ENCODE peak calls at places on chromosomes 12 and 14, in eight cellular contexts. One of them, this sample, is unnamed.

GRCh38 chr12:62575036-62575435 is 108.4 kb downstream of the MON2 start:
- DNase-seq in effector memory CD8-positive, alpha-beta T cell: no peak
- DNase-seq in mucosa of gallbladder: no peak
- DNase-seq in GM10248: peak; percentile 9
- DNase-seq in nephron progenitor cell: no peak
- DNase-seq in breast epithelium: no peak
- DNase-seq in adrenal gland: no peak
- DNase-seq in HEK293T: no peak
- DNase-seq in this sample: no peak

GRCh38 chr14:51917186-51917585 is 56.8 kb downstream of the GNG2 start:
- DNase-seq in GM10248: no peak
- DNase-seq in breast epithelium: no peak
- DNase-seq in mucosa of gallbladder: no peak
- DNase-seq in adrenal gland: no peak
- DNase-seq in nephron progenitor cell: no peak
- DNase-seq in HEK293T: no peak
- DNase-seq in effector memory CD8-positive, alpha-beta T cell: no peak
- DNase-seq in this sample: no peak

GRCh38 chr12:25254271-25254880 is 3.6 kb upstream of the KRAS start:
- DNase-seq in breast epithelium: no peak
- DNase-seq in HEK293T: no peak
- DNase-seq in adrenal gland: no peak
- DNase-seq in nephron progenitor cell: no peak
- DNase-seq in GM10248: no peak
- DNase-seq in mucosa of gallbladder: no peak
- DNase-seq in effector memory CD8-positive, alpha-beta T cell: no peak
- DNase-seq in this sample: no peak

GRCh38 chr14:60090864-60091519 is 731 bp upstream of the PCNX4 start:
- DNase-seq in nephron progenitor cell: peak; percentile 28
- DNase-seq in effector memory CD8-positive, alpha-beta T cell: peak; percentile 16
- DNase-seq in adrenal gland: peak; percentile 76
- DNase-seq in GM10248: peak; percentile 20
- DNase-seq in HEK293T: peak; percentile 53
- DNase-seq in breast epithelium: no peak
- DNase-seq in mucosa of gallbladder: peak; percentile 35
- DNase-seq in this sample: no peak

GRCh38 chr14:74841230-74842207 is 34.4 kb downstream of the PROX2 start:
- DNase-seq in GM10248: peak; percentile 57
- DNase-seq in HEK293T: no peak
- DNase-seq in adrenal gland: no peak
- DNase-seq in effector memory CD8-positive, alpha-beta T cell: peak; percentile 3
- DNase-seq in mucosa of gallbladder: no peak
- DNase-seq in breast epithelium: no peak
- DNase-seq in nephron progenitor cell: no peak
- DNase-seq in this sample: no peak

GRCh38 chr12:5453471-5453870 is 21.6 kb downstream of the NTF3 start:
- DNase-seq in HEK293T: no peak
- DNase-seq in GM10248: no peak
- DNase-seq in mucosa of gallbladder: no peak
- DNase-seq in breast epithelium: no peak
- DNase-seq in effector memory CD8-positive, alpha-beta T cell: no peak
- DNase-seq in adrenal gland: no peak
- DNase-seq in nephron progenitor cell: no peak
- DNase-seq in this sample: no peak

GRCh38 chr12:29455087-29455486 is 42.4 kb downstream of the OVCH1 start:
- DNase-seq in effector memory CD8-positive, alpha-beta T cell: no peak
- DNase-seq in mucosa of gallbladder: no peak
- DNase-seq in nephron progenitor cell: no peak
- DNase-seq in adrenal gland: no peak
- DNase-seq in HEK293T: no peak
- DNase-seq in GM10248: no peak
- DNase-seq in breast epithelium: no peak
- DNase-seq in this sample: no peak

GRCh38 chr14:72975776-72976175 is 49.5 kb downstream of the DCAF4 start:
- DNase-seq in GM10248: no peak
- DNase-seq in mucosa of gallbladder: no peak
- DNase-seq in adrenal gland: no peak
- DNase-seq in nephron progenitor cell: no peak
- DNase-seq in HEK293T: no peak
- DNase-seq in effector memory CD8-positive, alpha-beta T cell: no peak
- DNase-seq in breast epithelium: no peak
- DNase-seq in this sample: no peak

GRCh38 chr12:94650143-94651056 is at the start of gene TMCC3:
- DNase-seq in mucosa of gallbladder: no peak
- DNase-seq in effector memory CD8-positive, alpha-beta T cell: peak; percentile 35
- DNase-seq in nephron progenitor cell: peak; percentile 75
- DNase-seq in GM10248: peak; percentile 56
- DNase-seq in HEK293T: peak; percentile 68
- DNase-seq in breast epithelium: no peak
- DNase-seq in adrenal gland: peak; percentile 43
- DNase-seq in this sample: no peak

GRCh38 chr12:998020-998874 is 7.2 kb downstream of the ERC1 start:
- DNase-seq in nephron progenitor cell: peak; percentile 4
- DNase-seq in HEK293T: no peak
- DNase-seq in breast epithelium: no peak
- DNase-seq in adrenal gland: peak; percentile 45
- DNase-seq in mucosa of gallbladder: no peak
- DNase-seq in GM10248: peak; percentile 31
- DNase-seq in effector memory CD8-positive, alpha-beta T cell: no peak
- DNase-seq in this sample: no peak

GRCh38 chr12:91565816-91566215 is 383.2 kb upstream of the DCN start:
- DNase-seq in mucosa of gallbladder: no peak
- DNase-seq in effector memory CD8-positive, alpha-beta T cell: no peak
- DNase-seq in GM10248: no peak
- DNase-seq in adrenal gland: no peak
- DNase-seq in HEK293T: no peak
- DNase-seq in nephron progenitor cell: no peak
- DNase-seq in breast epithelium: no peak
- DNase-seq in this sample: no peak